ENCODE peak calls at places on chromosome 12, in six cellular contexts. One of them, this sample, is unnamed.

GRCh38 chr12:127143020-127143419 is 1124.0 kb upstream of the TMEM132C start:
- DNase-seq in left ventricle myocardium inferior: no peak
- DNase-seq in fibroblast of pulmonary artery: no peak
- DNase-seq in stomach: no peak
- DNase-seq in psoas muscle: no peak
- DNase-seq in astrocyte: no peak
- DNase-seq in this sample: no peak

GRCh38 chr12:14570231-14570630 is 2.5 kb upstream of the PLBD1 start:
- DNase-seq in left ventricle myocardium inferior: no peak
- DNase-seq in astrocyte: no peak
- DNase-seq in psoas muscle: no peak
- DNase-seq in fibroblast of pulmonary artery: no peak
- DNase-seq in stomach: no peak
- DNase-seq in this sample: no peak

GRCh38 chr12:96335270-96335669 is 65.0 kb downstream of the CDK17 start:
- DNase-seq in fibroblast of pulmonary artery: no peak
- DNase-seq in left ventricle myocardium inferior: no peak
- DNase-seq in psoas muscle: no peak
- DNase-seq in astrocyte: no peak
- DNase-seq in stomach: no peak
- DNase-seq in this sample: no peak

GRCh38 chr12:51351913-51352532 is 5.5 kb upstream of the CELA1 start:
- DNase-seq in psoas muscle: no peak
- DNase-seq in astrocyte: no peak
- DNase-seq in stomach: no peak
- DNase-seq in left ventricle myocardium inferior: no peak
- DNase-seq in fibroblast of pulmonary artery: peak
- DNase-seq in this sample: peak

GRCh38 chr12:51390457-51391046 is 654 bp downstream of the GALNT6 start:
- DNase-seq in stomach: no peak
- DNase-seq in astrocyte: no peak
- DNase-seq in psoas muscle: no peak
- DNase-seq in fibroblast of pulmonary artery: no peak
- DNase-seq in left ventricle myocardium inferior: no peak
- DNase-seq in this sample: no peak

GRCh38 chr12:93243689-93244513 is 133.8 kb upstream of the NUDT4 start:
- DNase-seq in astrocyte: peak
- DNase-seq in left ventricle myocardium inferior: no peak
- DNase-seq in stomach: no peak
- DNase-seq in fibroblast of pulmonary artery: peak
- DNase-seq in psoas muscle: no peak
- DNase-seq in this sample: no peak

GRCh38 chr12:117139025-117139717 is 40.0 kb upstream of the TESC start:
- DNase-seq in left ventricle myocardium inferior: no peak
- DNase-seq in fibroblast of pulmonary artery: no peak
- DNase-seq in stomach: no peak
- DNase-seq in astrocyte: no peak
- DNase-seq in psoas muscle: no peak
- DNase-seq in this sample: no peak

GRCh38 chr12:91657016-91657415 is 474.4 kb upstream of the DCN start:
- DNase-seq in psoas muscle: no peak
- DNase-seq in astrocyte: no peak
- DNase-seq in fibroblast of pulmonary artery: no peak
- DNase-seq in left ventricle myocardium inferior: no peak
- DNase-seq in stomach: no peak
- DNase-seq in this sample: no peak

GRCh38 chr12:29725587-29726320 is 58.0 kb downstream of the TMTC1 start:
- DNase-seq in astrocyte: peak
- DNase-seq in left ventricle myocardium inferior: peak
- DNase-seq in stomach: no peak
- DNase-seq in fibroblast of pulmonary artery: peak
- DNase-seq in psoas muscle: peak
- DNase-seq in this sample: peak

GRCh38 chr12:85825751-85826150 is 10.5 kb downstream of the RASSF9 start:
- DNase-seq in stomach: no peak
- DNase-seq in left ventricle myocardium inferior: no peak
- DNase-seq in psoas muscle: no peak
- DNase-seq in astrocyte: peak
- DNase-seq in fibroblast of pulmonary artery: no peak
- DNase-seq in this sample: no peak

GRCh38 chr12:59046763-59047534 is 126.6 kb upstream of the LRIG3 start:
- DNase-seq in astrocyte: no peak
- DNase-seq in fibroblast of pulmonary artery: no peak
- DNase-seq in left ventricle myocardium inferior: no peak
- DNase-seq in psoas muscle: no peak
- DNase-seq in stomach: no peak
- DNase-seq in this sample: no peak

GRCh38 chr12:114662512-114663177 is 21.3 kb downstream of the TBX3 start:
- DNase-seq in left ventricle myocardium inferior: peak
- DNase-seq in stomach: peak
- DNase-seq in fibroblast of pulmonary artery: peak
- DNase-seq in psoas muscle: peak
- DNase-seq in astrocyte: peak
- DNase-seq in this sample: peak

GRCh38 chr12:12715459-12716150 is 1.6 kb upstream of the CDKN1B start:
- DNase-seq in left ventricle myocardium inferior: no peak
- DNase-seq in astrocyte: peak
- DNase-seq in psoas muscle: no peak
- DNase-seq in fibroblast of pulmonary artery: no peak
- DNase-seq in stomach: no peak
- DNase-seq in this sample: no peak

GRCh38 chr12:49950310-49951251 is at the start of gene AQP2:
- DNase-seq in psoas muscle: no peak
- DNase-seq in stomach: no peak
- DNase-seq in fibroblast of pulmonary artery: peak
- DNase-seq in left ventricle myocardium inferior: no peak
- DNase-seq in astrocyte: no peak
- DNase-seq in this sample: no peak

GRCh38 chr12:49720214-49720613 is 13.0 kb upstream of the FMNL3 start:
- DNase-seq in fibroblast of pulmonary artery: peak
- DNase-seq in psoas muscle: no peak
- DNase-seq in stomach: no peak
- DNase-seq in astrocyte: no peak
- DNase-seq in left ventricle myocardium inferior: no peak
- DNase-seq in this sample: no peak

GRCh38 chr12:6434205-6435180 is 10.3 kb upstream of the CD27 start:
- DNase-seq in psoas muscle: no peak
- DNase-seq in left ventricle myocardium inferior: no peak
- DNase-seq in stomach: no peak
- DNase-seq in astrocyte: no peak
- DNase-seq in fibroblast of pulmonary artery: no peak
- DNase-seq in this sample: no peak

GRCh38 chr12:59548930-59549329 is 46.9 kb upstream of the SLC16A7 start:
- DNase-seq in psoas muscle: no peak
- DNase-seq in left ventricle myocardium inferior: no peak
- DNase-seq in stomach: peak
- DNase-seq in fibroblast of pulmonary artery: no peak
- DNase-seq in astrocyte: no peak
- DNase-seq in this sample: no peak

GRCh38 chr12:5165296-5165970 is 121.8 kb downstream of the KCNA5 start:
- DNase-seq in astrocyte: no peak
- DNase-seq in stomach: no peak
- DNase-seq in left ventricle myocardium inferior: no peak
- DNase-seq in psoas muscle: no peak
- DNase-seq in fibroblast of pulmonary artery: no peak
- DNase-seq in this sample: no peak

GRCh38 chr12:101945361-101946232 is 68.2 kb downstream of the DRAM1 start:
- DNase-seq in astrocyte: no peak
- DNase-seq in stomach: peak
- DNase-seq in fibroblast of pulmonary artery: no peak
- DNase-seq in psoas muscle: no peak
- DNase-seq in left ventricle myocardium inferior: no peak
- DNase-seq in this sample: no peak

GRCh38 chr12:65511134-65511912 is 232.8 kb downstream of the MSRB3 start:
- DNase-seq in astrocyte: no peak
- DNase-seq in stomach: no peak
- DNase-seq in left ventricle myocardium inferior: peak
- DNase-seq in psoas muscle: no peak
- DNase-seq in fibroblast of pulmonary artery: no peak
- DNase-seq in this sample: no peak

GRCh38 chr12:57781801-57782200 is 786 bp upstream of the TSFM start:
- DNase-seq in left ventricle myocardium inferior: no peak
- DNase-seq in astrocyte: no peak
- DNase-seq in stomach: no peak
- DNase-seq in fibroblast of pulmonary artery: no peak
- DNase-seq in psoas muscle: no peak
- DNase-seq in this sample: no peak

GRCh38 chr12:70798016-70798768 is 122.3 kb downstream of the PTPRR start:
- DNase-seq in left ventricle myocardium inferior: no peak
- DNase-seq in psoas muscle: no peak
- DNase-seq in astrocyte: no peak
- DNase-seq in stomach: no peak
- DNase-seq in fibroblast of pulmonary artery: no peak
- DNase-seq in this sample: no peak

GRCh38 chr12:89801284-89801683 is 92.6 kb upstream of the ATP2B1 start:
- DNase-seq in fibroblast of pulmonary artery: no peak
- DNase-seq in psoas muscle: no peak
- DNase-seq in left ventricle myocardium inferior: no peak
- DNase-seq in astrocyte: no peak
- DNase-seq in stomach: no peak
- DNase-seq in this sample: no peak

GRCh38 chr12:22925593-22925992 is 300.6 kb downstream of the ETNK1 start:
- DNase-seq in fibroblast of pulmonary artery: no peak
- DNase-seq in psoas muscle: no peak
- DNase-seq in astrocyte: no peak
- DNase-seq in stomach: no peak
- DNase-seq in left ventricle myocardium inferior: no peak
- DNase-seq in this sample: no peak

GRCh38 chr12:109766251-109766778 is 52.7 kb downstream of the FAM222A start:
- DNase-seq in stomach: peak
- DNase-seq in psoas muscle: peak
- DNase-seq in astrocyte: no peak
- DNase-seq in fibroblast of pulmonary artery: no peak
- DNase-seq in left ventricle myocardium inferior: no peak
- DNase-seq in this sample: no peak

GRCh38 chr12:47078733-47079364 is 572 bp upstream of the PCED1B start:
- DNase-seq in stomach: no peak
- DNase-seq in astrocyte: peak
- DNase-seq in left ventricle myocardium inferior: no peak
- DNase-seq in psoas muscle: no peak
- DNase-seq in fibroblast of pulmonary artery: peak
- DNase-seq in this sample: no peak

GRCh38 chr12:254039-254438 is 8.6 kb downstream of the SLC6A13 start:
- DNase-seq in stomach: no peak
- DNase-seq in astrocyte: no peak
- DNase-seq in psoas muscle: no peak
- DNase-seq in fibroblast of pulmonary artery: no peak
- DNase-seq in left ventricle myocardium inferior: no peak
- DNase-seq in this sample: no peak

GRCh38 chr12:25058619-25059018 is 109.7 kb upstream of the BCAT1 start:
- DNase-seq in fibroblast of pulmonary artery: no peak
- DNase-seq in psoas muscle: no peak
- DNase-seq in left ventricle myocardium inferior: no peak
- DNase-seq in stomach: no peak
- DNase-seq in astrocyte: no peak
- DNase-seq in this sample: no peak
- H3K4me3 ChIP-seq in fibroblast of pulmonary artery: no peak
- H3K4me3 ChIP-seq in psoas muscle: no peak
- H3K4me3 ChIP-seq in left ventricle myocardium inferior: no peak
- H3K4me3 ChIP-seq in stomach: no peak
- H3K4me3 ChIP-seq in astrocyte: no peak
- H3K4me3 ChIP-seq in this sample: no peak

DNA sequence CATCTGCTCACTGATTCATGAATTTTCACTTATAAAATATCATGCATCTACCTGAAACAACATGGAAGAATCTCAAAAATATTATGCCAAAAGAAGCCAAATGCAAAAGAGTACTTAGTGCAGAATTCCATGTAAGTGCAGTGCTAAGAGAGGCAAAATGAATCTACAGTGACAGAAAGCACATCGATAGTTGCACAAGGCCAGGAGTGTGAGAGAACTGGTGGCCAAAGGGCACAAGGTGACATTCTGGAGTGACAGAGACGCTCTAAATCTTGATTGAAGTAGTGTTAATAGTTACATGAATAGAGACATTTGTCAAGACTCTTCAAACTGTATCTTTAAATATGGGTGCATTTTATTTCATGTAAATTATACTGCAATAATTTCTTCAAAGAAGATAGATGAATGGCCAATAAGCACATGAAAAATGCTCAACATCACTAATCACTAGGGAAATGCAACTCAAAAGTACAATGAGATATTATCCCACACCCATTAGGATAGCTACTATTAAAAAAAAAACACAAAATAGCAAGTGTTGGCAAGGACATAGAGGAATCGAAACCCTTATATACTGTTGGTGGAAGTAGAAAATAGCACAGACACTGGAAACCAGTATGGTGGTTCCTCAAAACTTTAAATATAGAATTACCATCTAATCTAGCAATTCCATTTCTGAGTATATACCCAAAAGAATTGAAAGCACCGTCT is 71.7 kb upstream of the KICS2 start:
- DNase-seq in left ventricle myocardium inferior: no peak
- DNase-seq in astrocyte: no peak
- DNase-seq in fibroblast of pulmonary artery: no peak
- DNase-seq in stomach: no peak
- DNase-seq in psoas muscle: no peak
- DNase-seq in this sample: no peak
- H3K4me3 ChIP-seq in left ventricle myocardium inferior: no peak
- H3K4me3 ChIP-seq in astrocyte: no peak
- H3K4me3 ChIP-seq in fibroblast of pulmonary artery: no peak
- H3K4me3 ChIP-seq in stomach: no peak
- H3K4me3 ChIP-seq in psoas muscle: no peak
- H3K4me3 ChIP-seq in this sample: no peak

GRCh38 chr12:130956456-130957303 is 3.0 kb downstream of the ADGRD1 start:
- DNase-seq in psoas muscle: no peak
- DNase-seq in left ventricle myocardium inferior: no peak
- DNase-seq in astrocyte: no peak
- DNase-seq in stomach: no peak
- DNase-seq in fibroblast of pulmonary artery: no peak
- DNase-seq in this sample: no peak
- H3K4me3 ChIP-seq in psoas muscle: no peak
- H3K4me3 ChIP-seq in left ventricle myocardium inferior: peak
- H3K4me3 ChIP-seq in astrocyte: no peak
- H3K4me3 ChIP-seq in stomach: peak
- H3K4me3 ChIP-seq in fibroblast of pulmonary artery: no peak
- H3K4me3 ChIP-seq in this sample: no peak

DNA sequence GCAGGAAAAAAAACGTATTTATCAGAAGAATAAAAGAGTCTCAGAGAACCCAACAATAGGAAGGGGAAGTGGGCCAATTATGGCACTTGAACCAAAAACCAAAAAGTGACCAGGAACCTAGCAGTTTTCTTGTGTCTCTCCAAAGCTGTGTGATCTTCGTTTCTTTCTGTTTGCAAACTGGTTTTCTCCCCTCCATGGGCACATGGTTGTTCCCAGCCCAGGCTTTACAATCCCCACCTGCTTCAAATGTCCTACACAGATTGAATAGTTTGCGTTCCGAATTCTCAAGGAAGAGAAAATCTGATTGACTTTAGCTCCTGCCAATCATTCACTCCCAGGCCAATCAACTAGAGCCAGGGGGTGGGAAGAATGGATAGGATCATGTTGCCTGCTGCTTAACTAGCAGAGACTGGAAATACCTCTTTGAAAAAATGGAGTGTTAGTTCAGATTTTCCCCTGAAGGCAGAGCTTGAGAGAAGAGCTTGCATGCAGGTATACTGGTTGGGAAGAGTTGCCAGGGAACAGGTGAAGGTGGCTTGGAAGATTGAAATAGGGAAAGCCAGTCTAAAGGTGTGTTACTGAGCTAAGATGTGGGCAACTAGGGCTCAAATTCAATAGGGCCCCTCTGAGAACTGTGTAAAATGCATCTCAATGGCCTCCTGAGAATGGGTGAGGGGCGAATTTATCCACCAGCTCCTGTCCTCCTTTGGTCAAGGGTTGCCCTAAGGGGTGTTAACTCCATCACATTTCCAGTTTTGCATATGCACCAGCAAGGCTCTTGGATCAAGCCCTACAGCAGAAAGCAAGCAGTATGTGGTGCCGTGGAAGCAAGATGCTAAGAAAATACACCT is 106.4 kb upstream of the SRRM4 start:
- DNase-seq in left ventricle myocardium inferior: no peak
- DNase-seq in astrocyte: no peak
- DNase-seq in fibroblast of pulmonary artery: no peak
- DNase-seq in psoas muscle: no peak
- DNase-seq in stomach: no peak
- DNase-seq in this sample: no peak
- H3K4me3 ChIP-seq in left ventricle myocardium inferior: no peak
- H3K4me3 ChIP-seq in astrocyte: no peak
- H3K4me3 ChIP-seq in fibroblast of pulmonary artery: no peak
- H3K4me3 ChIP-seq in psoas muscle: no peak
- H3K4me3 ChIP-seq in stomach: no peak
- H3K4me3 ChIP-seq in this sample: no peak